ENCODE peak calls at places on chromosome 2, in six cellular contexts. One of them, this sample, is unnamed.

GRCh38 chr2:46299365-46300263 is 2.4 kb downstream of the EPAS1 start:
- DNase-seq in brain microvascular endothelial cell: peak; percentile 59
- DNase-seq in heart left ventricle: peak; percentile 77
- DNase-seq in fibroblast of the conjunctiva: no peak
- DNase-seq in hippocampal formation: no peak
- DNase-seq in M059J: peak; percentile 80
- DNase-seq in this sample: no peak

GRCh38 chr2:218406949-218407703 is 7.5 kb downstream of the CTDSP1 start:
- DNase-seq in heart left ventricle: peak; percentile 75
- DNase-seq in hippocampal formation: peak; percentile 56
- DNase-seq in M059J: no peak
- DNase-seq in fibroblast of the conjunctiva: peak; percentile 57
- DNase-seq in brain microvascular endothelial cell: peak; percentile 27
- DNase-seq in this sample: peak; percentile 40

GRCh38 chr2:7133521-7133920 is 216.3 kb downstream of the RNF144A start:
- DNase-seq in M059J: peak; percentile 2
- DNase-seq in heart left ventricle: no peak
- DNase-seq in hippocampal formation: no peak
- DNase-seq in brain microvascular endothelial cell: peak; percentile 45
- DNase-seq in fibroblast of the conjunctiva: no peak
- DNase-seq in this sample: peak; percentile 35

GRCh38 chr2:201660293-201660895 is 17.1 kb upstream of the TMEM237 start:
- DNase-seq in hippocampal formation: no peak
- DNase-seq in M059J: no peak
- DNase-seq in heart left ventricle: no peak
- DNase-seq in brain microvascular endothelial cell: no peak
- DNase-seq in fibroblast of the conjunctiva: no peak
- DNase-seq in this sample: no peak

GRCh38 chr2:160940271-160940670 is 220.0 kb upstream of the TANK start:
- DNase-seq in fibroblast of the conjunctiva: no peak
- DNase-seq in brain microvascular endothelial cell: no peak
- DNase-seq in hippocampal formation: no peak
- DNase-seq in M059J: no peak
- DNase-seq in heart left ventricle: no peak
- DNase-seq in this sample: no peak

GRCh38 chr2:239326831-239327535 is 73.8 kb downstream of the HDAC4 start:
- DNase-seq in hippocampal formation: no peak
- DNase-seq in heart left ventricle: no peak
- DNase-seq in fibroblast of the conjunctiva: no peak
- DNase-seq in M059J: peak; percentile 57
- DNase-seq in brain microvascular endothelial cell: no peak
- DNase-seq in this sample: peak; percentile 70

GRCh38 chr2:14712091-14712490 is 79.6 kb downstream of the LRATD1 start:
- DNase-seq in heart left ventricle: no peak
- DNase-seq in hippocampal formation: no peak
- DNase-seq in fibroblast of the conjunctiva: peak; percentile 14
- DNase-seq in M059J: peak; percentile 41
- DNase-seq in brain microvascular endothelial cell: no peak
- DNase-seq in this sample: no peak

GRCh38 chr2:43086451-43087221 is 139.8 kb downstream of the ZFP36L2 start:
- DNase-seq in fibroblast of the conjunctiva: peak; percentile 98
- DNase-seq in M059J: peak; percentile 99
- DNase-seq in heart left ventricle: peak; percentile 84
- DNase-seq in hippocampal formation: no peak
- DNase-seq in brain microvascular endothelial cell: peak; percentile 99
- DNase-seq in this sample: peak; percentile 99

GRCh38 chr2:55616509-55617159 is 788 bp downstream of the PPP4R3B start:
- DNase-seq in brain microvascular endothelial cell: peak; percentile 64
- DNase-seq in hippocampal formation: no peak
- DNase-seq in heart left ventricle: no peak
- DNase-seq in fibroblast of the conjunctiva: peak; percentile 64
- DNase-seq in M059J: peak; percentile 71
- DNase-seq in this sample: peak; percentile 55

GRCh38 chr2:239467956-239468490 is 67.2 kb upstream of the HDAC4 start:
- DNase-seq in heart left ventricle: no peak
- DNase-seq in fibroblast of the conjunctiva: no peak
- DNase-seq in hippocampal formation: no peak
- DNase-seq in brain microvascular endothelial cell: no peak
- DNase-seq in M059J: no peak
- DNase-seq in this sample: no peak

GRCh38 chr2:232310189-232310588 is 68.4 kb upstream of the ALPP start:
- DNase-seq in hippocampal formation: no peak
- DNase-seq in brain microvascular endothelial cell: no peak
- DNase-seq in M059J: no peak
- DNase-seq in fibroblast of the conjunctiva: no peak
- DNase-seq in heart left ventricle: no peak
- DNase-seq in this sample: no peak

GRCh38 chr2:188693111-188693510 is 281.1 kb upstream of the COL3A1 start:
- DNase-seq in hippocampal formation: no peak
- DNase-seq in M059J: peak; percentile 36
- DNase-seq in heart left ventricle: no peak
- DNase-seq in brain microvascular endothelial cell: no peak
- DNase-seq in fibroblast of the conjunctiva: no peak
- DNase-seq in this sample: no peak

GRCh38 chr2:230762317-230762896 is 49.8 kb downstream of the CAB39 start:
- DNase-seq in M059J: no peak
- DNase-seq in fibroblast of the conjunctiva: no peak
- DNase-seq in heart left ventricle: no peak
- DNase-seq in brain microvascular endothelial cell: peak; percentile 43
- DNase-seq in hippocampal formation: no peak
- DNase-seq in this sample: no peak

GRCh38 chr2:155377931-155378444 is 679.5 kb downstream of the KCNJ3 start:
- DNase-seq in hippocampal formation: no peak
- DNase-seq in heart left ventricle: no peak
- DNase-seq in fibroblast of the conjunctiva: no peak
- DNase-seq in brain microvascular endothelial cell: peak; percentile 8
- DNase-seq in M059J: no peak
- DNase-seq in this sample: peak; percentile 12

GRCh38 chr2:183780072-183780471 is 655.8 kb downstream of the NUP35 start:
- DNase-seq in M059J: no peak
- DNase-seq in brain microvascular endothelial cell: no peak
- DNase-seq in fibroblast of the conjunctiva: no peak
- DNase-seq in heart left ventricle: no peak
- DNase-seq in hippocampal formation: no peak
- DNase-seq in this sample: no peak

GRCh38 chr2:227464851-227465250 is 7.1 kb upstream of the AGFG1 start:
- DNase-seq in brain microvascular endothelial cell: no peak
- DNase-seq in hippocampal formation: no peak
- DNase-seq in heart left ventricle: no peak
- DNase-seq in M059J: no peak
- DNase-seq in fibroblast of the conjunctiva: no peak
- DNase-seq in this sample: no peak

GRCh38 chr2:20745924-20746555 is 76.9 kb downstream of the LDAH start:
- DNase-seq in hippocampal formation: no peak
- DNase-seq in fibroblast of the conjunctiva: no peak
- DNase-seq in heart left ventricle: no peak
- DNase-seq in M059J: no peak
- DNase-seq in brain microvascular endothelial cell: no peak
- DNase-seq in this sample: no peak

GRCh38 chr2:232626584-232626983 is 6.8 kb upstream of the EFHD1 start:
- DNase-seq in heart left ventricle: no peak
- DNase-seq in M059J: no peak
- DNase-seq in fibroblast of the conjunctiva: no peak
- DNase-seq in hippocampal formation: no peak
- DNase-seq in brain microvascular endothelial cell: no peak
- DNase-seq in this sample: no peak

GRCh38 chr2:60116167-60116870 is 437.1 kb downstream of the BCL11A start:
- DNase-seq in brain microvascular endothelial cell: no peak
- DNase-seq in fibroblast of the conjunctiva: no peak
- DNase-seq in hippocampal formation: no peak
- DNase-seq in M059J: no peak
- DNase-seq in heart left ventricle: no peak
- DNase-seq in this sample: no peak

GRCh38 chr2:4579977-4580376 is 876.6 kb downstream of the DCDC2C start:
- DNase-seq in M059J: no peak
- DNase-seq in hippocampal formation: no peak
- DNase-seq in brain microvascular endothelial cell: no peak
- DNase-seq in fibroblast of the conjunctiva: no peak
- DNase-seq in heart left ventricle: no peak
- DNase-seq in this sample: no peak

GRCh38 chr2:120245520-120245835 is 7.2 kb upstream of the RALB start:
- DNase-seq in brain microvascular endothelial cell: no peak
- DNase-seq in M059J: peak; percentile 74
- DNase-seq in heart left ventricle: no peak
- DNase-seq in fibroblast of the conjunctiva: no peak
- DNase-seq in hippocampal formation: no peak
- DNase-seq in this sample: peak; percentile 88

GRCh38 chr2:24007693-24008092 is 2.2 kb upstream of the MFSD2B start:
- DNase-seq in fibroblast of the conjunctiva: no peak
- DNase-seq in hippocampal formation: no peak
- DNase-seq in heart left ventricle: no peak
- DNase-seq in M059J: no peak
- DNase-seq in brain microvascular endothelial cell: no peak
- DNase-seq in this sample: no peak

GRCh38 chr2:193528458-193528857 is 1333.7 kb upstream of the TMEFF2 start:
- DNase-seq in fibroblast of the conjunctiva: no peak
- DNase-seq in M059J: no peak
- DNase-seq in hippocampal formation: no peak
- DNase-seq in heart left ventricle: no peak
- DNase-seq in brain microvascular endothelial cell: no peak
- DNase-seq in this sample: no peak

GRCh38 chr2:143458258-143458954 is 329.2 kb downstream of the ARHGAP15 start:
- DNase-seq in hippocampal formation: no peak
- DNase-seq in M059J: no peak
- DNase-seq in brain microvascular endothelial cell: no peak
- DNase-seq in fibroblast of the conjunctiva: no peak
- DNase-seq in heart left ventricle: no peak
- DNase-seq in this sample: no peak

GRCh38 chr2:40369619-40370397 is 82.1 kb downstream of the SLC8A1 start:
- DNase-seq in M059J: peak; percentile 52
- DNase-seq in brain microvascular endothelial cell: peak; percentile 93
- DNase-seq in fibroblast of the conjunctiva: peak; percentile 31
- DNase-seq in heart left ventricle: no peak
- DNase-seq in hippocampal formation: no peak
- DNase-seq in this sample: no peak

GRCh38 chr2:31270871-31271270 is 36.9 kb downstream of the EHD3 start:
- DNase-seq in fibroblast of the conjunctiva: no peak
- DNase-seq in M059J: peak; percentile 84
- DNase-seq in brain microvascular endothelial cell: no peak
- DNase-seq in heart left ventricle: no peak
- DNase-seq in hippocampal formation: no peak
- DNase-seq in this sample: no peak

GRCh38 chr2:226247289-226248275 is 552.0 kb downstream of the IRS1 start:
- DNase-seq in heart left ventricle: no peak
- DNase-seq in M059J: peak; percentile 52
- DNase-seq in fibroblast of the conjunctiva: no peak
- DNase-seq in brain microvascular endothelial cell: no peak
- DNase-seq in hippocampal formation: no peak
- DNase-seq in this sample: peak; percentile 39

GRCh38 chr2:70461414-70461813 is 92.2 kb downstream of the TGFA start:
- DNase-seq in heart left ventricle: no peak
- DNase-seq in hippocampal formation: no peak
- DNase-seq in M059J: peak; percentile 15
- DNase-seq in brain microvascular endothelial cell: no peak
- DNase-seq in fibroblast of the conjunctiva: no peak
- DNase-seq in this sample: no peak

GRCh38 chr2:26018184-26018716 is 15.6 kb upstream of the RAB10 start:
- DNase-seq in fibroblast of the conjunctiva: peak; percentile 79
- DNase-seq in M059J: peak; percentile 88
- DNase-seq in hippocampal formation: peak; percentile 26
- DNase-seq in brain microvascular endothelial cell: peak; percentile 91
- DNase-seq in heart left ventricle: peak; percentile 83
- DNase-seq in this sample: peak; percentile 97

GRCh38 chr2:223549215-223549614 is 52.9 kb downstream of the SCG2 start:
- DNase-seq in brain microvascular endothelial cell: peak; percentile 78
- DNase-seq in heart left ventricle: no peak
- DNase-seq in hippocampal formation: no peak
- DNase-seq in M059J: peak; percentile 99
- DNase-seq in fibroblast of the conjunctiva: peak; percentile 85
- DNase-seq in this sample: peak; percentile 91

GRCh38 chr2:27194538-27195354 is 17.1 kb upstream of the ATRAID start:
- DNase-seq in hippocampal formation: no peak
- DNase-seq in M059J: peak; percentile 30
- DNase-seq in heart left ventricle: no peak
- DNase-seq in fibroblast of the conjunctiva: no peak
- DNase-seq in brain microvascular endothelial cell: no peak
- DNase-seq in this sample: no peak

GRCh38 chr2:96143848-96144480 is 1.3 kb downstream of the DUSP2 start:
- DNase-seq in heart left ventricle: peak; percentile 21
- DNase-seq in M059J: no peak
- DNase-seq in brain microvascular endothelial cell: no peak
- DNase-seq in fibroblast of the conjunctiva: no peak
- DNase-seq in hippocampal formation: no peak
- DNase-seq in this sample: no peak

GRCh38 chr2:112793449-112793978 is 9.2 kb upstream of the IL1A start:
- DNase-seq in heart left ventricle: no peak
- DNase-seq in M059J: no peak
- DNase-seq in hippocampal formation: no peak
- DNase-seq in fibroblast of the conjunctiva: no peak
- DNase-seq in brain microvascular endothelial cell: no peak
- DNase-seq in this sample: no peak

GRCh38 chr2:146615778-146616177 is 1229.1 kb upstream of the ACVR2A start:
- DNase-seq in brain microvascular endothelial cell: no peak
- DNase-seq in heart left ventricle: no peak
- DNase-seq in M059J: no peak
- DNase-seq in fibroblast of the conjunctiva: no peak
- DNase-seq in hippocampal formation: no peak
- DNase-seq in this sample: no peak

GRCh38 chr2:233356546-233357308 is 2.4 kb downstream of the DGKD start:
- DNase-seq in fibroblast of the conjunctiva: no peak
- DNase-seq in brain microvascular endothelial cell: no peak
- DNase-seq in heart left ventricle: no peak
- DNase-seq in M059J: no peak
- DNase-seq in hippocampal formation: no peak
- DNase-seq in this sample: no peak

This sample was measured in A172.